ENCODE peak calls at places on chromosome X, in four cellular contexts. R, T, B and W are unnamed samples.

GRCh38 chrX:65926095-65927019 is 113.5 kb downstream of the VSIG4 start:
- DNase-seq in R (no peak), T (peak; percentile 57), B (peak; percentile 90), W (no peak)

GRCh38 chrX:103393487-103393886 is 17.1 kb downstream of the BEX3 start:
- DNase-seq in R (no peak), T (no peak), B (no peak), W (no peak)

GRCh38 chrX:17242470-17242869 is 132.5 kb upstream of the NHS start:
- DNase-seq in T (peak; percentile 62), R (no peak), B (peak; percentile 39), W (peak; percentile 34)

GRCh38 chrX:16484338-16484737 is 165.6 kb upstream of the S100G start:
- DNase-seq in R (no peak), T (no peak), B (peak; percentile 4), W (no peak)

GRCh38 chrX:39616098-39616729 is 481.5 kb downstream of the BCOR start:
- DNase-seq in B (peak; percentile 51), T (no peak), R (no peak), W (no peak)

GRCh38 chrX:155148724-155149537 is 67.3 kb upstream of the VBP1 start:
- DNase-seq in R (no peak), T (no peak), B (peak; percentile 30), W (no peak)

GRCh38 chrX:151183912-151184565 is 7.7 kb downstream of the GPR50 start:
- DNase-seq in B (no peak), T (no peak), R (no peak), W (no peak)

GRCh38 chrX:39445336-39445735 is 644.1 kb downstream of the MID1IP1 start:
- DNase-seq in R (no peak), B (peak; percentile 39), T (peak; percentile 67), W (peak; percentile 22)

GRCh38 chrX:55057691-55058249 is 17.1 kb upstream of the PAGE2B start:
- DNase-seq in R (no peak), B (peak; percentile 34), T (peak; percentile 69), W (peak; percentile 24)

GRCh38 chrX:125202486-125203378 is 116.9 kb upstream of the TEX13C start:
- DNase-seq in B (no peak), R (no peak), T (no peak), W (no peak)

GRCh38 chrX:30161043-30161442 is 54.3 kb upstream of the MAGEB2 start:
- DNase-seq in R (no peak), T (no peak), B (no peak), W (no peak)

GRCh38 chrX:150414228-150414627 is 51.1 kb downstream of the MAMLD1 start:
- DNase-seq in T (no peak), B (no peak), R (no peak), W (no peak)

GRCh38 chrX:21996872-21997271 is 35.3 kb upstream of the PHEX start:
- DNase-seq in T (no peak), B (no peak), R (no peak), W (no peak)

GRCh38 chrX:53263597-53264094 is 17.7 kb downstream of the IQSEC2 start:
- DNase-seq in R (peak; percentile 16), B (no peak), T (peak; percentile 43), W (no peak)

GRCh38 chrX:50838820-50839600 is 25.0 kb upstream of the SHROOM4 start:
- DNase-seq in R (no peak), B (no peak), T (no peak), W (no peak)

GRCh38 chrX:11533211-11533651 is 132.5 kb downstream of the ARHGAP6 start:
- DNase-seq in T (no peak), B (peak; percentile 73), R (no peak), W (no peak)

GRCh38 chrX:40267334-40268118 is 169.8 kb upstream of the BCOR start:
- DNase-seq in R (no peak), B (peak; percentile 51), T (no peak), W (no peak)

GRCh38 chrX:132751043-132751690 is 207.3 kb downstream of the HS6ST2 start:
- DNase-seq in T (no peak), R (no peak), B (no peak), W (no peak)

GRCh38 chrX:103399744-103400143 is 23.4 kb downstream of the BEX3 start:
- DNase-seq in T (no peak), B (no peak), R (no peak), W (no peak)

GRCh38 chrX:134735015-134735414 is 76.7 kb upstream of the PLAC1 start:
- DNase-seq in B (no peak), R (no peak), T (no peak), W (no peak)

GRCh38 chrX:386239-386767 is 404 bp downstream of the PPP2R3B start:
- DNase-seq in B (peak; percentile 50), R (no peak), T (no peak), W (no peak)

GRCh38 chrX:44989995-44990770 is 117.2 kb downstream of the KDM6A start:
- DNase-seq in R (no peak), T (no peak), B (no peak), W (no peak)

GRCh38 chrX:3346436-3347329 is at the start of gene MXRA5:
- DNase-seq in B (no peak), T (no peak), R (no peak), W (no peak)

GRCh38 chrX:154751121-154751668 is 318 bp upstream of the GAB3 start:
- DNase-seq in R (no peak), B (no peak), T (no peak), W (no peak)

GRCh38 chrX:154602226-154602625 is 16.9 kb downstream of the CTAG1B start:
- DNase-seq in B (no peak), R (no peak), T (no peak), W (no peak)